ENCODE peak calls at places on chromosome 19, in eight cellular contexts. One of them, this sample, is unnamed.

GRCh38 chr19:49875801-49876421 is 1.2 kb downstream of the AKT1S1 start:
- DNase-seq in tibial nerve: no peak
- DNase-seq in uterus: peak; percentile 78
- DNase-seq in A549: peak; percentile 79
- DNase-seq in H1: peak; percentile 76
- DNase-seq in ovary: peak; percentile 87
- DNase-seq in transverse colon: peak; percentile 62
- DNase-seq in Peyer's patch: peak; percentile 82
- DNase-seq in this sample: peak; percentile 57

GRCh38 chr19:32599736-32600157 is 18.8 kb downstream of the PDCD5 start:
- DNase-seq in tibial nerve: no peak
- DNase-seq in uterus: no peak
- DNase-seq in A549: peak; percentile 77
- DNase-seq in H1: no peak
- DNase-seq in ovary: no peak
- DNase-seq in transverse colon: peak; percentile 25
- DNase-seq in Peyer's patch: peak; percentile 58
- DNase-seq in this sample: no peak

GRCh38 chr19:29543381-29543780 is 17.6 kb downstream of the VSTM2B start:
- DNase-seq in tibial nerve: no peak
- DNase-seq in uterus: no peak
- DNase-seq in A549: no peak
- DNase-seq in H1: no peak
- DNase-seq in ovary: peak; percentile 2
- DNase-seq in transverse colon: no peak
- DNase-seq in Peyer's patch: peak; percentile 17
- DNase-seq in this sample: no peak

GRCh38 chr19:33406521-33407139 is 33.1 kb downstream of the CEBPG start:
- DNase-seq in tibial nerve: peak; percentile 69
- DNase-seq in uterus: peak; percentile 78
- DNase-seq in A549: peak; percentile 95
- DNase-seq in H1: peak; percentile 98
- DNase-seq in ovary: peak; percentile 80
- DNase-seq in transverse colon: peak; percentile 82
- DNase-seq in Peyer's patch: peak; percentile 86
- DNase-seq in this sample: peak; percentile 52

GRCh38 chr19:23823952-23824389 is 65.3 kb upstream of the ZNF681 start:
- DNase-seq in tibial nerve: no peak
- DNase-seq in uterus: no peak
- DNase-seq in A549: no peak
- DNase-seq in H1: no peak
- DNase-seq in ovary: no peak
- DNase-seq in transverse colon: peak; percentile 16
- DNase-seq in Peyer's patch: no peak
- DNase-seq in this sample: no peak

GRCh38 chr19:3065675-3066357 is 3.5 kb upstream of the TLE5 start:
- DNase-seq in tibial nerve: no peak
- DNase-seq in uterus: no peak
- DNase-seq in A549: no peak
- DNase-seq in H1: no peak
- DNase-seq in ovary: no peak
- DNase-seq in transverse colon: peak; percentile 79
- DNase-seq in Peyer's patch: peak; percentile 83
- DNase-seq in this sample: no peak

GRCh38 chr19:3039641-3040077 is 10.6 kb upstream of the TLE2 start:
- DNase-seq in tibial nerve: no peak
- DNase-seq in uterus: no peak
- DNase-seq in A549: no peak
- DNase-seq in H1: no peak
- DNase-seq in ovary: peak; percentile 42
- DNase-seq in transverse colon: no peak
- DNase-seq in Peyer's patch: no peak
- DNase-seq in this sample: peak; percentile 85

GRCh38 chr19:7366701-7367420 is 18.1 kb downstream of the ARHGEF18 start:
- DNase-seq in tibial nerve: no peak
- DNase-seq in uterus: no peak
- DNase-seq in A549: peak; percentile 41
- DNase-seq in H1: no peak
- DNase-seq in ovary: no peak
- DNase-seq in transverse colon: no peak
- DNase-seq in Peyer's patch: no peak
- DNase-seq in this sample: no peak

GRCh38 chr19:8473652-8474476 is 28.6 kb downstream of the PRAM1 start:
- DNase-seq in tibial nerve: no peak
- DNase-seq in uterus: no peak
- DNase-seq in A549: no peak
- DNase-seq in H1: no peak
- DNase-seq in ovary: no peak
- DNase-seq in transverse colon: no peak
- DNase-seq in Peyer's patch: peak; percentile 46
- DNase-seq in this sample: no peak

GRCh38 chr19:6030214-6030507 is 52.2 kb upstream of the RANBP3 start:
- DNase-seq in tibial nerve: no peak
- DNase-seq in uterus: no peak
- DNase-seq in A549: no peak
- DNase-seq in H1: no peak
- DNase-seq in ovary: no peak
- DNase-seq in transverse colon: no peak
- DNase-seq in Peyer's patch: no peak
- DNase-seq in this sample: no peak

GRCh38 chr19:2476451-2477140 is 669 bp downstream of the GADD45B start:
- DNase-seq in tibial nerve: no peak
- DNase-seq in uterus: peak; percentile 55
- DNase-seq in A549: no peak
- DNase-seq in H1: peak; percentile 74
- DNase-seq in ovary: peak; percentile 70
- DNase-seq in transverse colon: peak; percentile 67
- DNase-seq in Peyer's patch: peak; percentile 74
- DNase-seq in this sample: peak; percentile 59

GRCh38 chr19:541699-542098 is 2.2 kb upstream of the GZMM start:
- DNase-seq in tibial nerve: no peak
- DNase-seq in uterus: no peak
- DNase-seq in A549: no peak
- DNase-seq in H1: no peak
- DNase-seq in ovary: no peak
- DNase-seq in transverse colon: no peak
- DNase-seq in Peyer's patch: no peak
- DNase-seq in this sample: no peak

GRCh38 chr19:29665215-29665825 is at the start of gene PLEKHF1:
- DNase-seq in tibial nerve: peak; percentile 86
- DNase-seq in uterus: peak; percentile 93
- DNase-seq in A549: peak; percentile 98
- DNase-seq in H1: peak; percentile 96
- DNase-seq in ovary: peak; percentile 92
- DNase-seq in transverse colon: peak; percentile 94
- DNase-seq in Peyer's patch: peak; percentile 96
- DNase-seq in this sample: peak; percentile 85

GRCh38 chr19:1435378-1435989 is 2.7 kb upstream of the RPS15 start:
- DNase-seq in tibial nerve: no peak
- DNase-seq in uterus: no peak
- DNase-seq in A549: no peak
- DNase-seq in H1: no peak
- DNase-seq in ovary: no peak
- DNase-seq in transverse colon: no peak
- DNase-seq in Peyer's patch: no peak
- DNase-seq in this sample: no peak

GRCh38 chr19:53158119-53158656 is 665 bp downstream of the ZNF347 start:
- DNase-seq in tibial nerve: no peak
- DNase-seq in uterus: peak; percentile 33
- DNase-seq in A549: no peak
- DNase-seq in H1: peak; percentile 65
- DNase-seq in ovary: peak; percentile 56
- DNase-seq in transverse colon: peak; percentile 39
- DNase-seq in Peyer's patch: peak; percentile 59
- DNase-seq in this sample: peak; percentile 63

GRCh38 chr19:681029-681626 is 4.9 kb downstream of the FSTL3 start:
- DNase-seq in tibial nerve: peak; percentile 91
- DNase-seq in uterus: no peak
- DNase-seq in A549: no peak
- DNase-seq in H1: no peak
- DNase-seq in ovary: peak; percentile 82
- DNase-seq in transverse colon: peak; percentile 92
- DNase-seq in Peyer's patch: peak; percentile 94
- DNase-seq in this sample: peak; percentile 94

GRCh38 chr19:45558399-45558878 is 26.2 kb downstream of the OPA3 start:
- DNase-seq in tibial nerve: no peak
- DNase-seq in uterus: no peak
- DNase-seq in A549: peak; percentile 81
- DNase-seq in H1: peak; percentile 79
- DNase-seq in ovary: no peak
- DNase-seq in transverse colon: peak; percentile 77
- DNase-seq in Peyer's patch: peak; percentile 86
- DNase-seq in this sample: peak; percentile 63

GRCh38 chr19:49515767-49516166 is 3.3 kb downstream of the FCGRT start:
- DNase-seq in tibial nerve: no peak
- DNase-seq in uterus: no peak
- DNase-seq in A549: no peak
- DNase-seq in H1: no peak
- DNase-seq in ovary: no peak
- DNase-seq in transverse colon: peak; percentile 46
- DNase-seq in Peyer's patch: peak; percentile 65
- DNase-seq in this sample: peak; percentile 82

GRCh38 chr19:50344661-50345318 is 15.6 kb upstream of the KCNC3 start:
- DNase-seq in tibial nerve: no peak
- DNase-seq in uterus: no peak
- DNase-seq in A549: no peak
- DNase-seq in H1: no peak
- DNase-seq in ovary: no peak
- DNase-seq in transverse colon: no peak
- DNase-seq in Peyer's patch: peak; percentile 86
- DNase-seq in this sample: no peak

GRCh38 chr19:1252221-1252817 is 3.9 kb downstream of the MIDN start:
- DNase-seq in tibial nerve: peak; percentile 91
- DNase-seq in uterus: no peak
- DNase-seq in A549: no peak
- DNase-seq in H1: no peak
- DNase-seq in ovary: peak; percentile 91
- DNase-seq in transverse colon: peak; percentile 86
- DNase-seq in Peyer's patch: peak; percentile 91
- DNase-seq in this sample: peak; percentile 96

GRCh38 chr19:17075035-17075859 is at the start of the genes HAUS8 and MYO9B:
- DNase-seq in tibial nerve: peak; percentile 99
- DNase-seq in uterus: peak; percentile 100
- DNase-seq in A549: peak; percentile 76
- DNase-seq in H1: peak; percentile 98
- DNase-seq in ovary: peak; percentile 99
- DNase-seq in transverse colon: peak; percentile 100
- DNase-seq in Peyer's patch: peak; percentile 100
- DNase-seq in this sample: peak; percentile 100
- TF ChIP-seq POLR2A in tibial nerve: peak; percentile 88
- TF ChIP-seq POLR2A in uterus: peak; percentile 69
- TF ChIP-seq POLR2A in A549: peak; percentile 52
- TF ChIP-seq POLR2A in H1: no peak
- TF ChIP-seq POLR2A in ovary: peak; percentile 12
- TF ChIP-seq POLR2A in transverse colon: no peak
- TF ChIP-seq POLR2A in Peyer's patch: peak; percentile 87
- TF ChIP-seq POLR2A in this sample: peak; percentile 81

DNA sequence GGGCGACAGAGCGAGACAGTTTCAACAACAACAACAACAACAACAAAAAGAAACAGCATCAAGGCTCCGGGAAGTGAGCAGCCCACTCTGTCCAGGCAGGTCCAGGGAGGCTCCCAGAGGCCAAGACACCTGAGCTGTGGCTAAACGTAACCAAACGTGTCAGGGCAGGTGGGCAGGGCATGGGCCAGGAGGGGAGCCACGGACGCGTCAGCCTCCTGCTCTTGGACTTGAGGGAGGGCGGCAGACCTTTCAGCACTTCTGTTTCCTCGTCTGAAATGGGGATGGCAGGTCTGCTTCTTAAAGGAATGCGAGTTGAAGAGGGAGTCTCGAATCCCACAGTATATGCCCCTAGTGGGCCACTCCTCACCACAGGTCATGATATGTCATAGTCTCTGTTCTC is 53.8 kb downstream of the MYO9B start:
- DNase-seq in tibial nerve: no peak
- DNase-seq in uterus: no peak
- DNase-seq in A549: no peak
- DNase-seq in H1: no peak
- DNase-seq in ovary: no peak
- DNase-seq in transverse colon: no peak
- DNase-seq in Peyer's patch: no peak
- DNase-seq in this sample: no peak
- TF ChIP-seq POLR2A in tibial nerve: no peak
- TF ChIP-seq POLR2A in uterus: no peak
- TF ChIP-seq POLR2A in A549: no peak
- TF ChIP-seq POLR2A in H1: no peak
- TF ChIP-seq POLR2A in ovary: no peak
- TF ChIP-seq POLR2A in transverse colon: no peak
- TF ChIP-seq POLR2A in Peyer's patch: no peak
- TF ChIP-seq POLR2A in this sample: no peak

DNA sequence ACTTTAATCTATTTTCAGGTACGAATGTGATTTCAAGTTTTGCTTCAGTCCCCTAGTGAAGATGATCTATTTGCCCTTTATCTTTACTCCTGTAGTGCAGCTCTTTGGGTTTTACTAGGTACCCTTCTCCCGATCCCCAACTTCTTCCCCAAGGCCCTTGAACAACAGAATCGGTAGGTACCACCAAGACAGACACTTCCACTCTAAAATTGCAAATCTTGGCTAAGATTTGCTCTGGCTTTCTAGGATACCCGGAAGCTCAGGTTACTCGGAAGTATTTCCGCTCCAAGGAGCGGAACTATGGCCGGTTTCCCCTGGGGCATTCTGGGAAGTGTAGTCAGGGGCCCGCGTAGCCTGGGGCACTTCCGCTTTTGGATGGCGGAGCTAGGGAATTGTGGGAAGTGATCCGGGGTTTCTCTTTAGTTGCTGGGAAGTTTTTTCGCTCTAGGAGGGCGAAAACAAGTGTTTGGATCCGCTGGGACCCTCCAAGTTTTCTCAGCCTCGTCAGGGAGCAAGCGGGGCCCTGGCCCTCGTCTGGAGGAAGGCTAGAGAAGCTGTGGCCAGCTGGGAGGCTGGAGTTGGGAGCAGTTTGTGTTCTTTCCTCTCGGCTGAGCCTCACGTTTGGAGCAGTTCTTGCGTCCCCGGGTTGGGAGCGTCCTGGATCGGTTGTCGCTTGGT is 5.1 kb upstream of the ZNF227 start:
- DNase-seq in tibial nerve: peak; percentile 62
- DNase-seq in uterus: peak; percentile 83
- DNase-seq in A549: peak; percentile 95
- DNase-seq in H1: peak; percentile 80
- DNase-seq in ovary: peak; percentile 88
- DNase-seq in transverse colon: peak; percentile 90
- DNase-seq in Peyer's patch: peak; percentile 94
- DNase-seq in this sample: peak; percentile 90
- TF ChIP-seq POLR2A in tibial nerve: no peak
- TF ChIP-seq POLR2A in uterus: no peak
- TF ChIP-seq POLR2A in A549: peak; percentile 30
- TF ChIP-seq POLR2A in H1: no peak
- TF ChIP-seq POLR2A in ovary: no peak
- TF ChIP-seq POLR2A in transverse colon: no peak
- TF ChIP-seq POLR2A in Peyer's patch: no peak
- TF ChIP-seq POLR2A in this sample: peak; percentile 15

DNA sequence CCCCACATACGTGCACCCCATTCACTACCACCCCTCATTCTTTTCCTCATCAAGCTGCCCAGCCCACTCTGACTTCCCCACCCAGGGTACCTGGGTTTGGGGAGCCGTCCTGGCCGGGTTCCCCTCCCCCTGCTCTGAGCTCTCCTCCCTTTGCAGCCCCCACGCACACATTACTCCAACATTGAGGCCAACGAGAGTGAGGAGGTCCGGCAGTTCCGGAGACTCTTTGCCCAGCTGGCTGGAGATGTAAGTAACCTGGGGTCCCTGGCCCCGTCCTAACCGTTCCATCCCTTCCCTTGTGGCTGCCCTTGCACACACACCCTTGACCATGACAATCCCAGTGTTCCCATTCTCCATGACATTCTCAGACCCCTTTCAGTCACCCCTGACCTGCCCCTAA is 2.6 kb downstream of the CAPNS1 start:
- DNase-seq in tibial nerve: no peak
- DNase-seq in uterus: no peak
- DNase-seq in A549: no peak
- DNase-seq in H1: no peak
- DNase-seq in ovary: no peak
- DNase-seq in transverse colon: no peak
- DNase-seq in Peyer's patch: no peak
- DNase-seq in this sample: no peak
- TF ChIP-seq POLR2A in tibial nerve: no peak
- TF ChIP-seq POLR2A in uterus: no peak
- TF ChIP-seq POLR2A in A549: no peak
- TF ChIP-seq POLR2A in H1: no peak
- TF ChIP-seq POLR2A in ovary: no peak
- TF ChIP-seq POLR2A in transverse colon: no peak
- TF ChIP-seq POLR2A in Peyer's patch: no peak
- TF ChIP-seq POLR2A in this sample: no peak